ENCODE peak calls at places on chromosome 22, in five cellular contexts. One of them, this sample, is unnamed.

GRCh38 chr22:25700996-25701815 is 40.8 kb upstream of the MYO18B start:
- DNase-seq in tibial artery: no peak
- DNase-seq in GM12878: no peak
- DNase-seq in epithelial cell of esophagus: no peak
- DNase-seq in cardiac fibroblast: no peak
- DNase-seq in this sample: no peak

GRCh38 chr22:25437414-25438160 is 126.9 kb upstream of the GRK3 start:
- DNase-seq in GM12878: no peak
- DNase-seq in tibial artery: no peak
- DNase-seq in cardiac fibroblast: no peak
- DNase-seq in epithelial cell of esophagus: no peak
- DNase-seq in this sample: no peak

GRCh38 chr22:24435861-24436351 is 8.5 kb downstream of the ADORA2A start:
- DNase-seq in epithelial cell of esophagus: no peak
- DNase-seq in cardiac fibroblast: peak; percentile 91
- DNase-seq in tibial artery: peak; percentile 63
- DNase-seq in GM12878: no peak
- DNase-seq in this sample: no peak

GRCh38 chr22:25546751-25547150 is 17.7 kb upstream of the GRK3 start:
- DNase-seq in tibial artery: no peak
- DNase-seq in GM12878: no peak
- DNase-seq in cardiac fibroblast: no peak
- DNase-seq in epithelial cell of esophagus: no peak
- DNase-seq in this sample: no peak

GRCh38 chr22:19749876-19750275 is 10.7 kb upstream of the TBX1 start:
- DNase-seq in GM12878: no peak
- DNase-seq in tibial artery: no peak
- DNase-seq in epithelial cell of esophagus: no peak
- DNase-seq in cardiac fibroblast: no peak
- DNase-seq in this sample: no peak

GRCh38 chr22:19608114-19608494 is 83.9 kb upstream of the CLDN5 start:
- DNase-seq in epithelial cell of esophagus: no peak
- DNase-seq in cardiac fibroblast: no peak
- DNase-seq in tibial artery: no peak
- DNase-seq in GM12878: no peak
- DNase-seq in this sample: no peak

GRCh38 chr22:46079861-46080821 is 70.2 kb upstream of the PPARA start:
- DNase-seq in epithelial cell of esophagus: peak; percentile 64
- DNase-seq in GM12878: no peak
- DNase-seq in cardiac fibroblast: peak; percentile 94
- DNase-seq in tibial artery: peak; percentile 97
- DNase-seq in this sample: no peak

GRCh38 chr22:48704335-48704734 is 1123.3 kb downstream of the BRD1 start:
- DNase-seq in cardiac fibroblast: no peak
- DNase-seq in epithelial cell of esophagus: no peak
- DNase-seq in tibial artery: peak; percentile 24
- DNase-seq in GM12878: no peak
- DNase-seq in this sample: no peak

GRCh38 chr22:17891427-17892167 is 117.3 kb upstream of the BID start:
- DNase-seq in GM12878: no peak
- DNase-seq in cardiac fibroblast: no peak
- DNase-seq in tibial artery: peak; percentile 71
- DNase-seq in epithelial cell of esophagus: no peak
- DNase-seq in this sample: no peak

GRCh38 chr22:48047722-48048500 is 1285.5 kb downstream of the TBC1D22A start:
- DNase-seq in GM12878: no peak
- DNase-seq in epithelial cell of esophagus: no peak
- DNase-seq in cardiac fibroblast: no peak
- DNase-seq in tibial artery: no peak
- DNase-seq in this sample: no peak

GRCh38 chr22:17087176-17088131 is 2.7 kb downstream of the IL17RA start:
- DNase-seq in tibial artery: peak; percentile 55
- DNase-seq in cardiac fibroblast: peak; percentile 62
- DNase-seq in GM12878: peak; percentile 55
- DNase-seq in epithelial cell of esophagus: no peak
- DNase-seq in this sample: no peak

GRCh38 chr22:47288640-47289039 is 526.2 kb downstream of the TBC1D22A start:
- DNase-seq in GM12878: no peak
- DNase-seq in epithelial cell of esophagus: no peak
- DNase-seq in tibial artery: peak; percentile 62
- DNase-seq in cardiac fibroblast: no peak
- DNase-seq in this sample: no peak

GRCh38 chr22:19180234-19180633 is 1.7 kb upstream of the SLC25A1 start:
- DNase-seq in epithelial cell of esophagus: no peak
- DNase-seq in cardiac fibroblast: no peak
- DNase-seq in tibial artery: no peak
- DNase-seq in GM12878: no peak
- DNase-seq in this sample: no peak

GRCh38 chr22:24796860-24797259 is 9.2 kb upstream of the SGSM1 start:
- DNase-seq in epithelial cell of esophagus: no peak
- DNase-seq in GM12878: no peak
- DNase-seq in tibial artery: no peak
- DNase-seq in cardiac fibroblast: no peak
- DNase-seq in this sample: no peak

GRCh38 chr22:47407626-47408025 is 645.2 kb downstream of the TBC1D22A start:
- DNase-seq in tibial artery: peak; percentile 21
- DNase-seq in cardiac fibroblast: no peak
- DNase-seq in GM12878: no peak
- DNase-seq in epithelial cell of esophagus: no peak
- DNase-seq in this sample: no peak

GRCh38 chr22:39868741-39869140 is 24.8 kb downstream of the ENTHD1 start:
- DNase-seq in cardiac fibroblast: no peak
- DNase-seq in tibial artery: no peak
- DNase-seq in GM12878: peak; percentile 58
- DNase-seq in epithelial cell of esophagus: no peak
- DNase-seq in this sample: no peak

GRCh38 chr22:48404004-48404403 is 1423.7 kb downstream of the BRD1 start:
- DNase-seq in epithelial cell of esophagus: no peak
- DNase-seq in cardiac fibroblast: no peak
- DNase-seq in tibial artery: no peak
- DNase-seq in GM12878: no peak
- DNase-seq in this sample: no peak

GRCh38 chr22:49295851-49296560 is 531.7 kb downstream of the BRD1 start:
- DNase-seq in GM12878: no peak
- DNase-seq in epithelial cell of esophagus: no peak
- DNase-seq in cardiac fibroblast: no peak
- DNase-seq in tibial artery: peak; percentile 51
- DNase-seq in this sample: no peak

GRCh38 chr22:37896181-37896592 is 9.9 kb upstream of the MICALL1 start:
- DNase-seq in tibial artery: no peak
- DNase-seq in GM12878: peak; percentile 60
- DNase-seq in epithelial cell of esophagus: peak; percentile 99
- DNase-seq in cardiac fibroblast: peak; percentile 51
- DNase-seq in this sample: no peak

GRCh38 chr22:20093437-20093836 is 13.4 kb downstream of the DGCR8 start:
- DNase-seq in cardiac fibroblast: no peak
- DNase-seq in epithelial cell of esophagus: no peak
- DNase-seq in GM12878: no peak
- DNase-seq in tibial artery: peak; percentile 78
- DNase-seq in this sample: no peak

GRCh38 chr22:20080445-20080775 is 369 bp downstream of the DGCR8 start:
- DNase-seq in epithelial cell of esophagus: peak; percentile 52
- DNase-seq in cardiac fibroblast: peak; percentile 45
- DNase-seq in GM12878: no peak
- DNase-seq in tibial artery: peak; percentile 75
- DNase-seq in this sample: no peak

DNA sequence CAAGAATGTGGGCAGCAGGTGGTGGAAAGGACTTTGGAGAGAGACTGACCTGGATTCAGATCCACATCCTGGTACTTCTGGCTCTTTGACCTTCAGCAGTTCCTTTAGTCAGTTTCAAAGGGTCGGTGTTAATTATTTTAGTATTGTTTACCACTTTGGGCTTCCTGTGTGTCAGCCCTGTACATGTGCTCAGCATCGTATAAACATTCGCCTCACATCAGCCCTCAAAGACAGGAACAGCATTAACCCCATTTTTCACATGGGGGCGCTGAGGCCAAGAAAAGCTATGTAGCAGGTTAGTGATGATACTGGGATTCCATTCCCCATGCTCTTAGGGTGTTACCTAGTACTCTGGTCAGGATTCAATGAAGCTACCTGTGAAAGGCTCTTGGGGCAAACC is 72.1 kb upstream of the YWHAH start:
- DNase-seq in cardiac fibroblast: no peak
- DNase-seq in epithelial cell of esophagus: no peak
- DNase-seq in tibial artery: no peak
- DNase-seq in GM12878: no peak
- DNase-seq in this sample: no peak
- H3K4me3 ChIP-seq in cardiac fibroblast: no peak overlapping the region
- H3K4me3 ChIP-seq in epithelial cell of esophagus: no peak overlapping the region
- H3K4me3 ChIP-seq in tibial artery: no peak overlapping the region
- H3K4me3 ChIP-seq in GM12878: no peak overlapping the region
- H3K4me3 ChIP-seq in this sample: no peak overlapping the region

DNA sequence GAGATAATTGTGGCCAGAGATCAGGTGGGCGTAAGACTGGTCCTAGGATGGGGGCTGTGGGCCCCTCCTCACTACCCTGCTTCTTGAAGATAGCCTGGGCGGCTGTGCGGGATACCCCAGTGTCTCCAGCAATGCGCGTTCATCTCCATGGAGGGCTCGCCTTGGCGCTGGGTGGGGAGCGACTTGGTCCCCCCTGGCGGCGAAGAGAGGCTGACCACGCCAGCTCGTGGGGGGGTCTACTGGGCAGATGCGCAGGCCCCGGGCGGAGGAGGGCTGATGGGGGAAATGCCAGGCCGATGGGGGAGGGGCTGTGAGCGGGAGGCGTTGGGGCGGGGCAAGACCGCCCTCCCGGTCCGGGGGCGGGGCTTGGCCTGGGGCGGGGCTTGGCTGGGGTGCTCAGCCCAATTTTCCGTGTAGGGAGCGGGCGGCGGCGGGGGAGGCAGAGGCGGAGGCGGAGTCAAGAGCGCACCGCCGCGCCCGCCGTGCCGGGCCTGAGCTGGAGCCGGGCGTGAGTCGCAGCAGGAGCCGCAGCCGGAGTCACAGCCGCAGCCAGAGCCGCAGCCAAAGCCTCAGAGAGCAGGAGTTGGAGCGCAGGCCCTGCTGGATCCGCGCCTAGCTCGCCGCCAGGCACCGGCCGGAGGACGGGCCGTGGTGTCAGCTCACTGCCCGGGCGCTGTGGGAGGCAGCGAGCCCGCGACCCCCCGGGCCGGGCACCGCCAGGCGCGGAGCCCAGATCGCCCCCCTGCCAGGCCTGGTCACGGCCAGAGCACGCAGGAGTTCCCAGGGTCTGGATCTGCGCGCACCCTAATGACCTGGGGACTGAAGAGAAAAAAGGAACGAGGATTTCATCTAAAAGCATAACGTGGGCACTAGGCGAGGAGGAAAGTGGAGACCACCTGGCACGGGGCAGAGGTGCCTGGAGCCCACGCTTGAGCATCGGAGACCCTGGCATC is at the start of gene SLC35E4:
- DNase-seq in tibial artery: peak; percentile 97
- DNase-seq in epithelial cell of esophagus: peak; percentile 94
- DNase-seq in GM12878: peak; percentile 47
- DNase-seq in cardiac fibroblast: peak; percentile 93
- DNase-seq in this sample: no peak
- TF ChIP-seq CTCF in tibial artery: peak; percentile 42
- TF ChIP-seq CTCF in epithelial cell of esophagus: no peak
- TF ChIP-seq CTCF in GM12878: peak; percentile 15
- TF ChIP-seq CTCF in cardiac fibroblast: peak; percentile 45
- TF ChIP-seq CTCF in this sample: peak; percentile 38

GRCh38 chr22:23226497-23226850 is 46.2 kb downstream of the BCR start:
- DNase-seq in GM12878: no peak
- DNase-seq in cardiac fibroblast: peak; percentile 52
- DNase-seq in epithelial cell of esophagus: no peak
- DNase-seq in tibial artery: no peak
- DNase-seq in this sample: no peak
- H3K4me3 ChIP-seq in GM12878: no peak overlapping the region
- H3K4me3 ChIP-seq in cardiac fibroblast: no peak overlapping the region
- H3K4me3 ChIP-seq in epithelial cell of esophagus: no peak overlapping the region
- H3K4me3 ChIP-seq in tibial artery: no peak overlapping the region
- H3K4me3 ChIP-seq in this sample: no peak overlapping the region

GRCh38 chr22:44445731-44446130 is 52.3 kb downstream of the RTL6 start:
- DNase-seq in GM12878: no peak
- DNase-seq in epithelial cell of esophagus: peak; percentile 14
- DNase-seq in tibial artery: peak; percentile 15
- DNase-seq in cardiac fibroblast: no peak
- DNase-seq in this sample: no peak

GRCh38 chr22:44445307-44445680 is 52.7 kb downstream of the RTL6 start:
- DNase-seq in GM12878: no peak
- DNase-seq in epithelial cell of esophagus: no peak
- DNase-seq in cardiac fibroblast: no peak
- DNase-seq in tibial artery: peak; percentile 42
- DNase-seq in this sample: no peak

GRCh38 chr22:44442856-44443595 is 55.0 kb downstream of the RTL6 start:
- DNase-seq in cardiac fibroblast: no peak
- DNase-seq in GM12878: no peak
- DNase-seq in tibial artery: peak; percentile 52
- DNase-seq in epithelial cell of esophagus: no peak
- DNase-seq in this sample: no peak

GRCh38 chr22:44443641-44444235 is 54.3 kb downstream of the RTL6 start:
- DNase-seq in epithelial cell of esophagus: no peak
- DNase-seq in tibial artery: peak; percentile 41
- DNase-seq in GM12878: no peak
- DNase-seq in cardiac fibroblast: no peak
- DNase-seq in this sample: no peak

GRCh38 chr22:44444341-44445306 is 53.4 kb downstream of the RTL6 start:
- DNase-seq in epithelial cell of esophagus: no peak
- DNase-seq in tibial artery: peak; percentile 50
- DNase-seq in cardiac fibroblast: no peak
- DNase-seq in GM12878: no peak
- DNase-seq in this sample: no peak
- TF ChIP-seq CTCF in epithelial cell of esophagus: no peak
- TF ChIP-seq CTCF in tibial artery: no peak
- TF ChIP-seq CTCF in cardiac fibroblast: peak; percentile 14
- TF ChIP-seq CTCF in GM12878: no peak
- TF ChIP-seq CTCF in this sample: peak; percentile 31

DNA sequence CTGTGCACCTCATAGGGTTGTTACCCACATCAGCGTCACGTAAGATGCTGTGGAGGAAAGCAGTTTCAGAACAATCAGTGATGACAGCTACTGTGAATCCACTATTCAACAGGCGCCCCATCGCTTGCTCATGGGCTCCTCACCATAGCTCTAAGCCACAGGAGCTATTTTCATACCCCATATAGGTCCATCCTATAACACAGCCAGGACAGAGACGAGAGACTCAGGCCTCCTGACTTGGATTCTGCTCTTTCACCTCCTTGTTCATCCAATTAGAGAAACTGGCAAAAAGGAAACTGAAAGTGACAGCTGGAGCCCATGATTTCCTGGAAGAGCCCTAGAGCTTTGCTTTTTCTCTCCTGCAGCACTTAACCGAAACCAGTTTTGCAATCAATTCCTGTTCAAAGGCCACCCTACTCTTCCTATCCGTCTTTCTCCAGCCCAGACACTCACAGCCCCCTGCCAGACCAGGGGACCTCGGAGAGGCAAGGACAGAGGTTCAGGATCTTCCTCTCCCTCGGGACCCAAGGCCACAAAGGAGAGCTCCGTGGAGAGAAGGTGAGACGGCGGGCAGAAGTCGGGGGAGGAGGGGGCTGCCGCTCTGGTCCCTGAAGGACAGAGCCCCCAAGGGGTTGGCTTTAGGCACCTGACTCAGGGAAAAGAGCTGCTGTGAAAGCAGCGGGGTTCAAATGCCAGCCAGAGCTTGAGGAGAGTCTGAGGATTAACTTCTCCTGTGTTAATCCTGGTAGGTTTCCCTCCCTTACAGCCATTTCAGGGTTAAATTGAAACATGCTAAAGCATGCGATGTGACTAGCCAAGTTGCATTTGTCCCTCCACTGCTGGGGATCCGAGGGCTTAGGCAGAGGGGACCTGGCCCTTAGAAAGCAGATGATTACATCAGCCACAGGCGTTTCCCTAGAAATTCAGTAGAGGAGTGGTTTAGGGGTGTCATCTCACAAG is at the start of gene APOL6:
- DNase-seq in cardiac fibroblast: peak; percentile 78
- DNase-seq in tibial artery: no peak
- DNase-seq in GM12878: peak; percentile 65
- DNase-seq in epithelial cell of esophagus: peak; percentile 57
- DNase-seq in this sample: peak; percentile 65
- H3K4me3 ChIP-seq in cardiac fibroblast: peak within 1 kb of the TSS; percentile 63
- H3K4me3 ChIP-seq in tibial artery: peak within 1 kb of the TSS; percentile 57
- H3K4me3 ChIP-seq in GM12878: peak within 1 kb of the TSS; percentile 91
- H3K4me3 ChIP-seq in epithelial cell of esophagus: peak within 1 kb of the TSS; percentile 51
- H3K4me3 ChIP-seq in this sample: peak within 1 kb of the TSS; percentile 75